ENCODE peak calls at places on chromosomes 11 and 22, in nine cellular contexts. B is cardiac muscle cell; I is HCT116; Z is thoracic aorta; V is endodermal cell; J is neuronal stem cell; O is transverse colon; E is stomach; F is CD4-positive, CD25-positive, alpha-beta regulatory T cell. Q is an unnamed sample. For H3K36me3, the result is how much of the 10 kb centered on the place peaks cover.

GRCh38 chr11:1381793-1382425 is 7.8 kb upstream of the BRSK2 start:
- DNase-seq in B (no peak), I (no peak), Z (no peak), V (no peak), J (no peak), O (no peak), E (no peak), F (no peak), Q (no peak)

GRCh38 chr11:77617892-77618291 is 19.7 kb downstream of the CLNS1A start:
- DNase-seq in B (no peak), I (no peak), Z (no peak), V (no peak), J (no peak), O (no peak), E (no peak), F (no peak), Q (no peak)

GRCh38 chr11:75668508-75669297 is at the start of gene MAP6:
- DNase-seq in B (no peak), I (no peak), Z (no peak), V (peak), J (peak), O (peak), E (no peak), F (peak), Q (peak)

GRCh38 chr11:71927813-71928738 is at the start of gene XNDC1N:
- DNase-seq in B (peak), I (peak), Z (peak), V (peak), J (peak), O (peak), E (peak), F (peak), Q (no peak)

GRCh38 chr11:15826008-15826650 is 530.2 kb downstream of the SOX6 start:
- DNase-seq in B (no peak), I (no peak), Z (no peak), V (no peak), J (no peak), O (no peak), E (no peak), F (no peak), Q (no peak)

GRCh38 chr22:44120314-44120704 is 60.4 kb upstream of the PARVG start:
- DNase-seq in B (no peak), I (no peak), Z (no peak), V (no peak), J (no peak), O (no peak), E (no peak), F (no peak), Q (no peak)

GRCh38 chr11:45500457-45500856 is 165.0 kb downstream of the CHST1 start:
- DNase-seq in B (peak), I (no peak), Z (no peak), V (peak), J (peak), O (no peak), E (no peak), F (no peak), Q (no peak)

GRCh38 chr11:117961896-117962295 is 24.3 kb upstream of the IL10RA start:
- DNase-seq in B (no peak), I (no peak), Z (no peak), V (peak), J (no peak), O (no peak), E (no peak), F (no peak), Q (no peak)

GRCh38 chr11:28820296-28820989 is 712.3 kb downstream of the METTL15 start:
- DNase-seq in B (peak), I (no peak), Z (no peak), V (no peak), J (no peak), O (no peak), E (no peak), F (no peak), Q (no peak)

DNA sequence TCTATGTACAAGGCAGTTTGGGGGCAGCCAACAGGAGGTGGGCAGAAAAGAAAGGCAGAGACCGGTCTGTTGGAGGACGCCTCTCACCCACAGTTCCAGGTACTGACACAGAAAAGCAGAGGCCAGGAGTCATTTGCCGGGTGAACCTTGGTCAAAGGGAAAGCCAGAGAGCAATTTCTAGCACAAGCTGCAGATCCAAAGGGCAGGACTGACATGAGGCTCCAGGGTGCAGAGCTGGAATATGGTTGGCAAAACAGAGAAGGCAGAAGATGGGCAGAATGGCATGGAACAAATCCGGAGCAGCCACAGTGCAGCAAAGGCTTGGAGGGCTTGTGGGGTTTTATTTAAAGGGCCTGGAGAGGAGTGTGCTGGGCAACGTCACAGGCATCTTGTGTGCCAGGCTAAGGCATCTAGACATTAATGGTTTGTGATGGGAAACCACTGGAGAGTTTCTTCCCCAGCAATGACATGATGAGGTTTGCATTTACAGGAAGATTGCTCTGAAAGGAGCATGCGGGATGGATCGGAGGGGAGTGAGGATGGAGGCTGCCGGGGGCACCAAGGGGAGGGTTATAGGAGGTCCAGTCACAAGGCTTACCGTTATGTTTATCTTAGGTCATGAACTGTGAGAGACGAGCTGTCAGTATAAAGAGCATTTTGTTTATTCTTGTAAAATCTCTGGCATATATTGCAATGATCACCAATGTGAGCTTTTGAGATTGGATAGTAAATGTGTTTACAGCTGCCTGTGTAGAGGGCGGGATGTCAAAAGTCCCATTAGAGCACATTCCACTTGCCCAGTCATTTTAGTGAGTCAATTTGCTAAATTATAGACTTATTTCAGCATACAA is 5.7 kb upstream of the MMP20 start:
- DNase-seq in B (no peak), I (no peak), Z (no peak), V (no peak), J (no peak), O (no peak), E (no peak), F (no peak), Q (no peak)
- H3K36me3 ChIP-seq in B (under half), I (under half), Z (under half), V (under half), J (under half), O (under half), E (under half), F (under half), Q (under half)

GRCh38 chr22:17911312-17911705 is 113.1 kb downstream of the MICAL3 start:
- DNase-seq in B (no peak), I (no peak), Z (no peak), V (no peak), J (no peak), O (no peak), E (no peak), F (no peak), Q (no peak)
- H3K36me3 ChIP-seq in B (under half), I (under half), Z (under half), V (under half), J (under half), O (under half), E (under half), F (under half), Q (under half)

GRCh38 chr11:61413496-61413895 is 16.3 kb downstream of the CPSF7 start:
- DNase-seq in B (peak), I (no peak), Z (no peak), V (no peak), J (no peak), O (no peak), E (no peak), F (no peak), Q (no peak)
- H3K36me3 ChIP-seq in B (half or more), I (half or more), Z (half or more), V (half or more), J (half or more), O (half or more), E (half or more), F (half or more), Q (half or more)

DNA sequence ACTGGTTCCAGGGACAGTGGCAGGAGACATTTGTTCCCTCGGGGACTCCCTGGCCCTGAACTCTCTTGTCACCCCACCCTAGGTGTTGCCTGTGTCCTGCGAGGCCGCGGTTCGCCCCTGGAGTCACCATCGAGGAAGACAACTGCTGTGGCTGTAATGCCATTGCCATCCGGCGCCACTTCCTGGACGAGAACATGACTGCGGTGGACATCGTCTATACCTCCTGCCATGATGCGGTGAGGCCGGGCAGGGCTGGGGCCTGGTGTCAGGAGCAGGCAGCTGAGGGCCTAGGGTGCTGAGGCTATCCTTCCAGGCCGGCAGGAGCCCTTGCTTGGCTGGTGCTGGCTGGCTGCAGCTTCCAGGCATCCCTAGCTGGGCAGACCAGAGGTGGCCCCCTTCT is 17.7 kb upstream of the MYRF start:
- DNase-seq in B (no peak), I (no peak), Z (no peak), V (no peak), J (no peak), O (no peak), E (no peak), F (no peak), Q (no peak)
- H3K36me3 ChIP-seq in B (under half), I (under half), Z (under half), V (under half), J (under half), O (under half), E (under half), F (under half), Q (under half)

DNA sequence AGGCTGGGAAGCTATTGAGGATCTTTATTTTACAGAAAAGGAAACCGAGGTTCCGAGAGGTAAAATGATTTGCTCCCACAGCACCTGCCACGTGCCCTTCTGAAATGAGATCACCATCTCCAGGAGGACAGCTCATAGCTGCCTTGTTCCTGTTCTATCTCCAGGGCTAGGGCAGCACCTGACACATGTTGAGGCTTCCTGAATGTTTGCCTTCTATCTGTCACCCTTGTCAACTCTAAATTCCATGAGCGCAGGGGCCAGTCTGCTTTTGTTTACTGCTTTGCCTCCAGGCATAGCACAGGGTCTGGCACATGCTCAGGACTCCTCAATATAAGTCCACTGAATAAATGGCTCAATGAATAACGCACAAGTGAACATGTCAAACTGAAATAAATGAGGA is 24.1 kb downstream of the ASCC2 start:
- DNase-seq in B (no peak), I (no peak), Z (no peak), V (no peak), J (no peak), O (no peak), E (no peak), F (no peak), Q (no peak)
- H3K36me3 ChIP-seq in B (under half), I (half or more), Z (under half), V (half or more), J (half or more), O (under half), E (half or more), F (half or more), Q (under half)

DNA sequence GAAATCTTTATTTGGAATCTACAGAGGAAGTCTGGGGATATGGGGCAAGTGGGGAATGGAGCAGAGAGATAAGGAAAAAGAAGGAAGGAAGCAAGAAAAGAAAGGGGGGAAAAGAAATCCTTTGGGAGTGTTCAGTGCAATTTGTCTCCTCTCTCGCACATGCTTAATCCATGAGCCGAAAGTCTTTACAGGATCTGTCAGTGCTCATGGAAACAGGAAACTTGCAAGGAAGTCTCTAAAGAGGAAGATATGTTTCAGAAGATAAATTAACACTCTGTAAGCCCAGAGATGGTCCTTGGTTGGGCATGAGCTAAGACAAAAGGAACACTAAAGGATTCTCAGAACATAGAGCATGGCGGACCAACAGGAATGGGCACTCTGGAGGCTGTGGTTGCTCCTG is 47.9 kb upstream of the FLI1 start:
- DNase-seq in B (no peak), I (no peak), Z (no peak), V (no peak), J (no peak), O (no peak), E (no peak), F (no peak), Q (no peak)
- H3K36me3 ChIP-seq in B (under half), I (under half), Z (under half), V (under half), J (under half), O (under half), E (under half), F (under half), Q (under half)